ENCODE peak calls at places on chromosomes 7 and 10, in six cellular contexts. One of them, this sample, is unnamed.

GRCh38 chr10:6819301-6819700 is 239.2 kb upstream of the PRKCQ start:
- DNase-seq in GM13977: no peak
- DNase-seq in HL-60: no peak
- DNase-seq in coronary artery: no peak
- DNase-seq in chondrocyte: no peak
- DNase-seq in Peyer's patch: no peak
- DNase-seq in this sample: no peak

GRCh38 chr10:71222541-71223364 is 10.4 kb downstream of the UNC5B start:
- DNase-seq in GM13977: no peak
- DNase-seq in HL-60: no peak
- DNase-seq in coronary artery: peak
- DNase-seq in chondrocyte: no peak
- DNase-seq in Peyer's patch: peak
- DNase-seq in this sample: no peak

GRCh38 chr10:120508393-120508792 is 51.4 kb downstream of the PLPP4 start:
- DNase-seq in GM13977: no peak
- DNase-seq in HL-60: no peak
- DNase-seq in coronary artery: no peak
- DNase-seq in chondrocyte: no peak
- DNase-seq in Peyer's patch: no peak
- DNase-seq in this sample: peak

GRCh38 chr7:104982308-104982755 is 31.7 kb upstream of the KMT2E start:
- DNase-seq in GM13977: no peak
- DNase-seq in HL-60: no peak
- DNase-seq in coronary artery: no peak
- DNase-seq in chondrocyte: no peak
- DNase-seq in Peyer's patch: no peak
- DNase-seq in this sample: no peak

GRCh38 chr7:132295198-132295597 is 281.1 kb downstream of the PLXNA4 start:
- DNase-seq in GM13977: no peak
- DNase-seq in HL-60: no peak
- DNase-seq in coronary artery: no peak
- DNase-seq in chondrocyte: no peak
- DNase-seq in Peyer's patch: no peak
- DNase-seq in this sample: no peak

GRCh38 chr10:15478429-15478828 is 107.3 kb upstream of the FAM171A1 start:
- DNase-seq in GM13977: no peak
- DNase-seq in HL-60: no peak
- DNase-seq in coronary artery: no peak
- DNase-seq in chondrocyte: no peak
- DNase-seq in Peyer's patch: no peak
- DNase-seq in this sample: no peak

GRCh38 chr7:44095781-44096180 is 8.4 kb upstream of the AEBP1 start:
- DNase-seq in GM13977: no peak
- DNase-seq in HL-60: no peak
- DNase-seq in coronary artery: no peak
- DNase-seq in chondrocyte: no peak
- DNase-seq in Peyer's patch: no peak
- DNase-seq in this sample: no peak

GRCh38 chr7:74097937-74098614 is 14.5 kb downstream of the LIMK1 start:
- DNase-seq in GM13977: no peak
- DNase-seq in HL-60: no peak
- DNase-seq in coronary artery: no peak
- DNase-seq in chondrocyte: no peak
- DNase-seq in Peyer's patch: no peak
- DNase-seq in this sample: peak

GRCh38 chr7:30088362-30088761 is 46.4 kb upstream of the MTURN start:
- DNase-seq in GM13977: no peak
- DNase-seq in HL-60: no peak
- DNase-seq in coronary artery: no peak
- DNase-seq in chondrocyte: no peak
- DNase-seq in Peyer's patch: no peak
- DNase-seq in this sample: no peak

GRCh38 chr10:78301891-78302738 is 268.5 kb downstream of the RPS24 start:
- DNase-seq in GM13977: no peak
- DNase-seq in HL-60: no peak
- DNase-seq in coronary artery: peak
- DNase-seq in chondrocyte: peak
- DNase-seq in Peyer's patch: no peak
- DNase-seq in this sample: no peak

GRCh38 chr10:33803248-33803647 is 468.8 kb upstream of the NRP1 start:
- DNase-seq in GM13977: no peak
- DNase-seq in HL-60: no peak
- DNase-seq in coronary artery: no peak
- DNase-seq in chondrocyte: no peak
- DNase-seq in Peyer's patch: no peak
- DNase-seq in this sample: no peak

GRCh38 chr7:55087521-55087961 is 68.7 kb downstream of the EGFR start:
- DNase-seq in GM13977: no peak
- DNase-seq in HL-60: no peak
- DNase-seq in coronary artery: no peak
- DNase-seq in chondrocyte: no peak
- DNase-seq in Peyer's patch: no peak
- DNase-seq in this sample: no peak

GRCh38 chr7:71173955-71174354 is 42.0 kb downstream of the GALNT17 start:
- DNase-seq in GM13977: no peak
- DNase-seq in HL-60: no peak
- DNase-seq in coronary artery: no peak
- DNase-seq in chondrocyte: no peak
- DNase-seq in Peyer's patch: no peak
- DNase-seq in this sample: no peak

GRCh38 chr7:87199700-87200450 is 19.7 kb downstream of the TMEM243 start:
- DNase-seq in GM13977: no peak
- DNase-seq in HL-60: no peak
- DNase-seq in coronary artery: no peak
- DNase-seq in chondrocyte: no peak
- DNase-seq in Peyer's patch: no peak
- DNase-seq in this sample: no peak

GRCh38 chr10:2886662-2887061 is 180.7 kb upstream of the PFKP start:
- DNase-seq in GM13977: no peak
- DNase-seq in HL-60: no peak
- DNase-seq in coronary artery: no peak
- DNase-seq in chondrocyte: no peak
- DNase-seq in Peyer's patch: no peak
- DNase-seq in this sample: no peak

GRCh38 chr10:33952692-33953360 is 618.4 kb upstream of the NRP1 start:
- DNase-seq in GM13977: no peak
- DNase-seq in HL-60: no peak
- DNase-seq in coronary artery: no peak
- DNase-seq in chondrocyte: no peak
- DNase-seq in Peyer's patch: no peak
- DNase-seq in this sample: no peak

GRCh38 chr10:112981553-112981952 is 31.5 kb downstream of the TCF7L2 start:
- DNase-seq in GM13977: peak
- DNase-seq in HL-60: peak
- DNase-seq in coronary artery: no peak
- DNase-seq in chondrocyte: no peak
- DNase-seq in Peyer's patch: no peak
- DNase-seq in this sample: no peak

GRCh38 chr7:51261950-51262795 is 54.4 kb downstream of the COBL start:
- DNase-seq in GM13977: no peak
- DNase-seq in HL-60: no peak
- DNase-seq in coronary artery: no peak
- DNase-seq in chondrocyte: no peak
- DNase-seq in Peyer's patch: no peak
- DNase-seq in this sample: no peak

GRCh38 chr7:105587899-105588690 is 6.8 kb upstream of the EFCAB10 start:
- DNase-seq in GM13977: no peak
- DNase-seq in HL-60: no peak
- DNase-seq in coronary artery: peak
- DNase-seq in chondrocyte: no peak
- DNase-seq in Peyer's patch: no peak
- DNase-seq in this sample: no peak

GRCh38 chr10:127346604-127347003 is 150.2 kb upstream of the INSYN2A start:
- DNase-seq in GM13977: peak
- DNase-seq in HL-60: no peak
- DNase-seq in coronary artery: no peak
- DNase-seq in chondrocyte: no peak
- DNase-seq in Peyer's patch: no peak
- DNase-seq in this sample: no peak

GRCh38 chr10:109770000-109770399 is 153.3 kb downstream of the XPNPEP1 start:
- DNase-seq in GM13977: no peak
- DNase-seq in HL-60: no peak
- DNase-seq in coronary artery: no peak
- DNase-seq in chondrocyte: no peak
- DNase-seq in Peyer's patch: no peak
- DNase-seq in this sample: no peak

GRCh38 chr10:30857803-30858202 is 173.9 kb downstream of the ZNF438 start:
- DNase-seq in GM13977: no peak
- DNase-seq in HL-60: peak
- DNase-seq in coronary artery: no peak
- DNase-seq in chondrocyte: no peak
- DNase-seq in Peyer's patch: peak
- DNase-seq in this sample: no peak

GRCh38 chr10:51301644-51302043 is 227.4 kb downstream of the PRKG1 start:
- DNase-seq in GM13977: no peak
- DNase-seq in HL-60: no peak
- DNase-seq in coronary artery: no peak
- DNase-seq in chondrocyte: no peak
- DNase-seq in Peyer's patch: no peak
- DNase-seq in this sample: no peak

GRCh38 chr7:113087278-113087998 is 811 bp upstream of the GPR85 start:
- DNase-seq in GM13977: no peak
- DNase-seq in HL-60: peak
- DNase-seq in coronary artery: no peak
- DNase-seq in chondrocyte: no peak
- DNase-seq in Peyer's patch: no peak
- DNase-seq in this sample: peak

GRCh38 chr7:102042016-102042656 is 224.7 kb downstream of the CUX1 start:
- DNase-seq in GM13977: no peak
- DNase-seq in HL-60: no peak
- DNase-seq in coronary artery: no peak
- DNase-seq in chondrocyte: peak
- DNase-seq in Peyer's patch: no peak
- DNase-seq in this sample: no peak

GRCh38 chr10:101258179-101258885 is 29.1 kb upstream of the LBX1 start:
- DNase-seq in GM13977: peak
- DNase-seq in HL-60: peak
- DNase-seq in coronary artery: no peak
- DNase-seq in chondrocyte: no peak
- DNase-seq in Peyer's patch: no peak
- DNase-seq in this sample: no peak

GRCh38 chr10:119297207-119297968 is 90.0 kb downstream of the GRK5 start:
- DNase-seq in GM13977: no peak
- DNase-seq in HL-60: no peak
- DNase-seq in coronary artery: no peak
- DNase-seq in chondrocyte: peak
- DNase-seq in Peyer's patch: no peak
- DNase-seq in this sample: no peak

GRCh38 chr10:35433851-35434426 is 97.6 kb downstream of the CCNY start:
- DNase-seq in GM13977: no peak
- DNase-seq in HL-60: no peak
- DNase-seq in coronary artery: no peak
- DNase-seq in chondrocyte: no peak
- DNase-seq in Peyer's patch: no peak
- DNase-seq in this sample: peak

GRCh38 chr7:157981778-157982177 is 605.8 kb downstream of the PTPRN2 start:
- DNase-seq in GM13977: no peak
- DNase-seq in HL-60: no peak
- DNase-seq in coronary artery: peak
- DNase-seq in chondrocyte: no peak
- DNase-seq in Peyer's patch: no peak
- DNase-seq in this sample: no peak

GRCh38 chr7:157713591-157713990 is 376.8 kb downstream of the DNAJB6 start:
- DNase-seq in GM13977: no peak
- DNase-seq in HL-60: no peak
- DNase-seq in coronary artery: no peak
- DNase-seq in chondrocyte: peak
- DNase-seq in Peyer's patch: peak
- DNase-seq in this sample: no peak

DNA sequence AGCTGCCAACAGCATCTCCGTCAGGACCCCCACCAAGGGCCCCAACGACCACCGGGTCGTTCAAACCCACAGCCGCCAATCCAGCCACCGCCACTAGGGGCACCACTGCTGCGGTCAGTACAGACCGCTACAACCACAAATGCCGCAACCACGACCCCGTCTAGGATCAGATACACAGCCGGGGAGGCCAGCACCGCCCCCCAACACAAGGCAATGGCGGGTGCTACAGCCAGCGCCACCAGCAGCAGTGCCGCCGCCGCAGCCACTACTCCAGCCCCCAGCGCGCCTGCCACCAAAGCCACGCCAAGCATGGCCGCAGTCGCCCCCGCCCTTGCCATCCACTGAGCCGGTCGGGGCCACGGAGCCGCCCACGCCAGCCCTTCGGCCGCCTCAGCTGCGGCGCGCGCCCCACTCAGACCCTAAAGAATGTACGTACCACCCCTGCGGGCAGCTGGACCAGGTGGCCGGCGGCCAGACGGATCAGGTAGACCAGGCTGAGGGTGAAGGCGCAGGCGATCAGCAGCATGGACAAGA is 473 bp downstream of the CYP51A1 start:
- DNase-seq in GM13977: peak
- DNase-seq in HL-60: peak
- DNase-seq in coronary artery: peak
- DNase-seq in chondrocyte: peak
- DNase-seq in Peyer's patch: peak
- DNase-seq in this sample: peak
- TF ChIP-seq CTCF in GM13977: peak
- TF ChIP-seq CTCF in HL-60: peak
- TF ChIP-seq CTCF in coronary artery: peak
- TF ChIP-seq CTCF in chondrocyte: peak
- TF ChIP-seq CTCF in Peyer's patch: peak
- TF ChIP-seq CTCF in this sample: peak

GRCh38 chr10:130615463-130615862 is 479.3 kb downstream of the GLRX3 start:
- DNase-seq in GM13977: no peak
- DNase-seq in HL-60: no peak
- DNase-seq in coronary artery: no peak
- DNase-seq in chondrocyte: no peak
- DNase-seq in Peyer's patch: no peak
- DNase-seq in this sample: no peak
- TF ChIP-seq CTCF in GM13977: no peak
- TF ChIP-seq CTCF in HL-60: no peak
- TF ChIP-seq CTCF in coronary artery: no peak
- TF ChIP-seq CTCF in chondrocyte: no peak
- TF ChIP-seq CTCF in Peyer's patch: no peak
- TF ChIP-seq CTCF in this sample: no peak

DNA sequence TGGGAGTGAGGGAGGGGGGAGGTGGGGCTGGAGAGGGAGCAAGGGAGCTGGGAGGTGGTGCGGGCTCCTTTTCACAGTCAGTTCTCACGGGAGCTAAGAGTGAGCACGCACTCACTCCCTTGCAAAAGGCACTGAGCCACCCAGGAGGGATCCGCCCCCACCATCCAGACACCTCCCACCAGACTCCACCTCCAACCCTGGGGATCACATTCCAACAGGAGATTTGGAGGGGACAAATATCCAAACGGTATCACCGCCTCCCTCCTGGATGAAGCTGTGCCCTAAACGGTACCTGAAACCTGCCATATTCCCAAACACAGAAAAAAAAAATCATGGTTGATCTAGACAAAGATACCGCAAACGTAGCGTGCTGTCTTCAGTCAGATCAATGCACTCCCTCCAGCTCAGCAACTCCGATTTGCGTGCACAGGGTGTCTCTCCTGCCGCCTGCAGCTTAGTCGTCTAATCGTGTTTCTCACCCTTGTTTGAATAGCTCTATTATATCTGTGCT is 20.3 kb upstream of the PRKAG2 start:
- DNase-seq in GM13977: no peak
- DNase-seq in HL-60: no peak
- DNase-seq in coronary artery: peak
- DNase-seq in chondrocyte: no peak
- DNase-seq in Peyer's patch: no peak
- DNase-seq in this sample: no peak
- TF ChIP-seq CTCF in GM13977: no peak
- TF ChIP-seq CTCF in HL-60: no peak
- TF ChIP-seq CTCF in coronary artery: no peak
- TF ChIP-seq CTCF in chondrocyte: peak
- TF ChIP-seq CTCF in Peyer's patch: no peak
- TF ChIP-seq CTCF in this sample: no peak

GRCh38 chr7:134553976-134554375 is 5.1 kb downstream of the AKR1B15 start:
- DNase-seq in GM13977: peak
- DNase-seq in HL-60: no peak
- DNase-seq in coronary artery: no peak
- DNase-seq in chondrocyte: no peak
- DNase-seq in Peyer's patch: no peak
- DNase-seq in this sample: no peak
- TF ChIP-seq CTCF in GM13977: peak
- TF ChIP-seq CTCF in HL-60: no peak
- TF ChIP-seq CTCF in coronary artery: no peak
- TF ChIP-seq CTCF in chondrocyte: peak
- TF ChIP-seq CTCF in Peyer's patch: peak
- TF ChIP-seq CTCF in this sample: no peak